ENCODE peak calls at places on chromosomes 3 and 15, in eight cellular contexts. One of them, this sample, is unnamed.

GRCh38 chr3:4979401-4980228 is at the start of gene BHLHE40:
- DNase-seq in HCT116: no peak
- DNase-seq in fibroblast of lung: peak
- DNase-seq in Panc1: no peak
- DNase-seq in IMR-90: no peak
- DNase-seq in coronary artery: no peak
- DNase-seq in CD8-positive, alpha-beta T cell: peak
- DNase-seq in GM12865: peak
- DNase-seq in this sample: no peak

GRCh38 chr15:69665641-69666091 is 213.0 kb downstream of the RPLP1 start:
- DNase-seq in CD8-positive, alpha-beta T cell: no peak
- DNase-seq in IMR-90: no peak
- DNase-seq in coronary artery: peak
- DNase-seq in HCT116: no peak
- DNase-seq in fibroblast of lung: no peak
- DNase-seq in GM12865: no peak
- DNase-seq in Panc1: no peak
- DNase-seq in this sample: peak

GRCh38 chr3:146501752-146502151 is 32.4 kb upstream of the PLSCR2 start:
- DNase-seq in Panc1: no peak
- DNase-seq in IMR-90: no peak
- DNase-seq in fibroblast of lung: no peak
- DNase-seq in CD8-positive, alpha-beta T cell: no peak
- DNase-seq in coronary artery: no peak
- DNase-seq in GM12865: peak
- DNase-seq in HCT116: no peak
- DNase-seq in this sample: no peak

GRCh38 chr3:107598926-107599754 is 76.4 kb downstream of the BBX start:
- DNase-seq in fibroblast of lung: peak
- DNase-seq in HCT116: no peak
- DNase-seq in Panc1: no peak
- DNase-seq in CD8-positive, alpha-beta T cell: peak
- DNase-seq in IMR-90: peak
- DNase-seq in coronary artery: no peak
- DNase-seq in GM12865: peak
- DNase-seq in this sample: peak

GRCh38 chr3:164488893-164489292 is 589.4 kb downstream of the SI start:
- DNase-seq in Panc1: no peak
- DNase-seq in GM12865: no peak
- DNase-seq in fibroblast of lung: no peak
- DNase-seq in coronary artery: no peak
- DNase-seq in IMR-90: no peak
- DNase-seq in HCT116: no peak
- DNase-seq in CD8-positive, alpha-beta T cell: no peak
- DNase-seq in this sample: no peak

GRCh38 chr3:53046171-53047170 is 598 bp upstream of the SFMBT1 start:
- DNase-seq in coronary artery: peak
- DNase-seq in fibroblast of lung: peak
- DNase-seq in HCT116: no peak
- DNase-seq in GM12865: peak
- DNase-seq in Panc1: no peak
- DNase-seq in CD8-positive, alpha-beta T cell: peak
- DNase-seq in IMR-90: peak
- DNase-seq in this sample: peak

GRCh38 chr3:142523921-142524566 is 54.5 kb downstream of the ATR start:
- DNase-seq in Panc1: no peak
- DNase-seq in fibroblast of lung: no peak
- DNase-seq in HCT116: no peak
- DNase-seq in coronary artery: no peak
- DNase-seq in GM12865: no peak
- DNase-seq in CD8-positive, alpha-beta T cell: no peak
- DNase-seq in IMR-90: peak
- DNase-seq in this sample: no peak

GRCh38 chr15:92682772-92683510 is 27.4 kb upstream of the FAM174B start:
- DNase-seq in IMR-90: no peak
- DNase-seq in HCT116: no peak
- DNase-seq in CD8-positive, alpha-beta T cell: no peak
- DNase-seq in Panc1: no peak
- DNase-seq in GM12865: no peak
- DNase-seq in coronary artery: no peak
- DNase-seq in fibroblast of lung: peak
- DNase-seq in this sample: peak

GRCh38 chr3:195549931-195550519 is 6.9 kb upstream of the PPP1R2 start:
- DNase-seq in Panc1: no peak
- DNase-seq in IMR-90: no peak
- DNase-seq in fibroblast of lung: no peak
- DNase-seq in GM12865: peak
- DNase-seq in HCT116: no peak
- DNase-seq in coronary artery: no peak
- DNase-seq in CD8-positive, alpha-beta T cell: peak
- DNase-seq in this sample: no peak

GRCh38 chr3:107421170-107421792 is 44.0 kb downstream of the CCDC54 start:
- DNase-seq in CD8-positive, alpha-beta T cell: no peak
- DNase-seq in fibroblast of lung: peak
- DNase-seq in HCT116: peak
- DNase-seq in GM12865: peak
- DNase-seq in coronary artery: no peak
- DNase-seq in IMR-90: peak
- DNase-seq in Panc1: peak
- DNase-seq in this sample: peak

GRCh38 chr3:99780749-99781148 is 36.9 kb upstream of the CMSS1 start:
- DNase-seq in CD8-positive, alpha-beta T cell: no peak
- DNase-seq in HCT116: no peak
- DNase-seq in IMR-90: no peak
- DNase-seq in coronary artery: no peak
- DNase-seq in fibroblast of lung: no peak
- DNase-seq in Panc1: no peak
- DNase-seq in GM12865: no peak
- DNase-seq in this sample: no peak

GRCh38 chr3:194133661-194134230 is 2.2 kb upstream of the HES1 start:
- DNase-seq in CD8-positive, alpha-beta T cell: no peak
- DNase-seq in HCT116: no peak
- DNase-seq in fibroblast of lung: no peak
- DNase-seq in GM12865: no peak
- DNase-seq in Panc1: no peak
- DNase-seq in IMR-90: peak
- DNase-seq in coronary artery: peak
- DNase-seq in this sample: peak

GRCh38 chr15:81940467-81941451 is 105.1 kb downstream of the MEX3B start:
- DNase-seq in GM12865: no peak
- DNase-seq in fibroblast of lung: peak
- DNase-seq in coronary artery: no peak
- DNase-seq in Panc1: no peak
- DNase-seq in HCT116: no peak
- DNase-seq in CD8-positive, alpha-beta T cell: no peak
- DNase-seq in IMR-90: peak
- DNase-seq in this sample: peak

GRCh38 chr3:72270730-72271129 is 485.8 kb upstream of the PROK2 start:
- DNase-seq in CD8-positive, alpha-beta T cell: no peak
- DNase-seq in HCT116: no peak
- DNase-seq in fibroblast of lung: peak
- DNase-seq in IMR-90: no peak
- DNase-seq in coronary artery: no peak
- DNase-seq in Panc1: no peak
- DNase-seq in GM12865: no peak
- DNase-seq in this sample: no peak

GRCh38 chr3:72272356-72272755 is 487.4 kb upstream of the PROK2 start:
- DNase-seq in fibroblast of lung: no peak
- DNase-seq in IMR-90: no peak
- DNase-seq in GM12865: no peak
- DNase-seq in HCT116: no peak
- DNase-seq in CD8-positive, alpha-beta T cell: no peak
- DNase-seq in coronary artery: no peak
- DNase-seq in Panc1: no peak
- DNase-seq in this sample: no peak

GRCh38 chr3:72271923-72272322 is 487.0 kb upstream of the PROK2 start:
- DNase-seq in coronary artery: no peak
- DNase-seq in IMR-90: no peak
- DNase-seq in CD8-positive, alpha-beta T cell: no peak
- DNase-seq in HCT116: no peak
- DNase-seq in GM12865: no peak
- DNase-seq in Panc1: no peak
- DNase-seq in fibroblast of lung: no peak
- DNase-seq in this sample: no peak

GRCh38 chr3:72270072-72270611 is 485.2 kb upstream of the PROK2 start:
- DNase-seq in GM12865: peak
- DNase-seq in coronary artery: peak
- DNase-seq in HCT116: peak
- DNase-seq in IMR-90: peak
- DNase-seq in fibroblast of lung: peak
- DNase-seq in Panc1: peak
- DNase-seq in CD8-positive, alpha-beta T cell: no peak
- DNase-seq in this sample: peak

DNA sequence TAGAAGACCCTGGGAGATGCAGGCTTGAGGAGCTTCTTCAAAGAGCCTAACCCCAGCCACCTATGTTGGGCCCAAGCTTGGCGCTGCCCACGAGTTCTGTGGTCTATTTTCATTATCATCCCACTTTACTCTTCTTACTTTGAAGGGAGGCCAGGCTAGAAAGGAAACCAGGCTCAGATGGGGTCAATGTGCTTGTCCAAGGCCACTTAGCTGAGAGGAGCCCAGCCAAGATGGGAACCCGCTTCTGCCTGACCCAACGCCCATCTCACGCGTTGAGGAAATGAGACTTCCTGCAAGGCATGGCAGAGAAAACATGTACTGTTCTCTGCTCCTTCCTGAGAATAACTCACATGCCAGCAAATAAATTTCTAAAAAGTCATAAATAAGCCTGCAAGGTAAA is 486.3 kb upstream of the PROK2 start:
- DNase-seq in GM12865: no peak
- DNase-seq in coronary artery: no peak
- DNase-seq in IMR-90: no peak
- DNase-seq in CD8-positive, alpha-beta T cell: no peak
- DNase-seq in Panc1: no peak
- DNase-seq in fibroblast of lung: peak
- DNase-seq in HCT116: no peak
- DNase-seq in this sample: no peak
- H3K4me3 ChIP-seq in GM12865: no peak
- H3K4me3 ChIP-seq in coronary artery: no peak
- H3K4me3 ChIP-seq in IMR-90: no peak
- H3K4me3 ChIP-seq in CD8-positive, alpha-beta T cell: no peak
- H3K4me3 ChIP-seq in Panc1: no peak
- H3K4me3 ChIP-seq in fibroblast of lung: no peak
- H3K4me3 ChIP-seq in HCT116: no peak
- H3K4me3 ChIP-seq in this sample: no peak

GRCh38 chr3:77042892-77043291 is 3.0 kb downstream of the ROBO2 start:
- DNase-seq in coronary artery: no peak
- DNase-seq in fibroblast of lung: peak
- DNase-seq in IMR-90: no peak
- DNase-seq in Panc1: no peak
- DNase-seq in HCT116: no peak
- DNase-seq in GM12865: no peak
- DNase-seq in CD8-positive, alpha-beta T cell: no peak
- DNase-seq in this sample: no peak
- TF ChIP-seq CTCF in coronary artery: no peak
- TF ChIP-seq CTCF in fibroblast of lung: peak
- TF ChIP-seq CTCF in IMR-90: no peak
- TF ChIP-seq CTCF in Panc1: peak
- TF ChIP-seq CTCF in HCT116: no peak
- TF ChIP-seq CTCF in GM12865: no peak
- TF ChIP-seq CTCF in CD8-positive, alpha-beta T cell: no peak
- TF ChIP-seq CTCF in this sample: no peak

GRCh38 chr3:172044833-172045585 is 5.6 kb downstream of the FNDC3B start:
- DNase-seq in IMR-90: no peak
- DNase-seq in Panc1: no peak
- DNase-seq in CD8-positive, alpha-beta T cell: no peak
- DNase-seq in GM12865: no peak
- DNase-seq in fibroblast of lung: no peak
- DNase-seq in HCT116: no peak
- DNase-seq in coronary artery: no peak
- DNase-seq in this sample: no peak
- H3K4me3 ChIP-seq in IMR-90: no peak
- H3K4me3 ChIP-seq in Panc1: no peak
- H3K4me3 ChIP-seq in CD8-positive, alpha-beta T cell: no peak
- H3K4me3 ChIP-seq in GM12865: no peak
- H3K4me3 ChIP-seq in fibroblast of lung: no peak
- H3K4me3 ChIP-seq in HCT116: no peak
- H3K4me3 ChIP-seq in coronary artery: peak
- H3K4me3 ChIP-seq in this sample: peak

GRCh38 chr3:134311693-134312071 is 61.0 kb upstream of the RYK start:
- DNase-seq in fibroblast of lung: no peak
- DNase-seq in coronary artery: no peak
- DNase-seq in Panc1: no peak
- DNase-seq in CD8-positive, alpha-beta T cell: no peak
- DNase-seq in GM12865: no peak
- DNase-seq in IMR-90: no peak
- DNase-seq in HCT116: no peak
- DNase-seq in this sample: no peak

GRCh38 chr3:134312072-134312872 is 61.6 kb upstream of the RYK start:
- DNase-seq in fibroblast of lung: no peak
- DNase-seq in HCT116: no peak
- DNase-seq in coronary artery: no peak
- DNase-seq in GM12865: peak
- DNase-seq in IMR-90: no peak
- DNase-seq in Panc1: no peak
- DNase-seq in CD8-positive, alpha-beta T cell: no peak
- DNase-seq in this sample: no peak

GRCh38 chr3:134314588-134315285 is 59.5 kb downstream of the AMOTL2 start:
- DNase-seq in HCT116: no peak
- DNase-seq in Panc1: no peak
- DNase-seq in CD8-positive, alpha-beta T cell: no peak
- DNase-seq in IMR-90: no peak
- DNase-seq in fibroblast of lung: no peak
- DNase-seq in coronary artery: no peak
- DNase-seq in GM12865: no peak
- DNase-seq in this sample: no peak

GRCh38 chr3:134313839-134314587 is 60.2 kb downstream of the AMOTL2 start:
- DNase-seq in IMR-90: no peak
- DNase-seq in Panc1: no peak
- DNase-seq in HCT116: no peak
- DNase-seq in fibroblast of lung: no peak
- DNase-seq in GM12865: no peak
- DNase-seq in coronary artery: no peak
- DNase-seq in CD8-positive, alpha-beta T cell: no peak
- DNase-seq in this sample: no peak

DNA sequence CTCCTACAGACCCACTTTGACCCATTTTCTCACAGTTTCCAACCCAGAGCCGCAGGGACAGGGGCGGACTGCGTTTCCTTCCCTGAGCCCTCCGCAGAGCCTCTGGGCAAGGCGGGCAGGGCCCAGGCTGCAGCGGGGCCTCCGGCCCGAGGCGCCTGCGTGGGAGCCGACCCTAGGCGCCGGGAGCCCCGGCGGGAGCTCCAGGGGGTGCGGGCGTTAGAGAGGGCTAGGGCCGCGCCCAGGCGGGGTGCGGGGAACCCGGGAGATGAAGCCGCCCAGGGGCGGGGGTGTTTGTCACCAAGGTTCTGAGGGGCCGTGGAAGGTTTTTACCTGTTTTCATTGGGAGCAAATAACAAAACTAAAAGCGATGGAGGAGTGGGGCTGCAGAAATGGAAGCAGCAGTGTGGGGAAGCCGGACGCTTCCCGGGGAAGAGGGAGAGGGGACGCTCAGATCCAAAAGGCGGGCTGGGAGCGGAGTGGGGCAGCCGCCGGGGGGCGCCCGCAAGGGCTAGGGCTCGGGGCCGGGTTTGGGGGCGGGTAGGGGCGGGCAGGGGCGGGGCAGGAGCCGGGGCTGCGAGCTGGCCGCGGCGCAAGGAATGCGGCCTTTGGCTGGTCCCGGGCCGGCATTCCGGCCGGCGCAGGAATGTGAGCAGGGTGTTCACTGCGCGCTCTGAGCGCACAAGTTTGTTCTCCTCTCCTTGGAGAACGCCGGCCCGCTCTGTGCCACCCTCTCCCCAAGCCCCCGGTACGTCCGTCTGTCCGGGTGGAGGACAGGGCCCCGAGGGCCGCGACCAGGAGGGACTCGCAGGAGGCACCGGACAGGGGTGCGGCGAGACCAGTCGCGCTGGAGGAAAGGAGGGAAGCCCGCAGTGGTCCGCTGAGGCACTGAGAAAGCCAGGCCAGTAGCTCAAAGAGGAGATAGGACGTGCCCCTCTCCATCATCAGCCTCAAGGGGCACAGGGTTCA is 61.1 kb downstream of the AMOTL2 start:
- DNase-seq in CD8-positive, alpha-beta T cell: no peak
- DNase-seq in fibroblast of lung: peak
- DNase-seq in IMR-90: peak
- DNase-seq in coronary artery: peak
- DNase-seq in GM12865: no peak
- DNase-seq in Panc1: no peak
- DNase-seq in HCT116: no peak
- DNase-seq in this sample: peak
- TF ChIP-seq CTCF in CD8-positive, alpha-beta T cell: no peak
- TF ChIP-seq CTCF in fibroblast of lung: peak
- TF ChIP-seq CTCF in IMR-90: peak
- TF ChIP-seq CTCF in coronary artery: peak
- TF ChIP-seq CTCF in GM12865: no peak
- TF ChIP-seq CTCF in Panc1: peak
- TF ChIP-seq CTCF in HCT116: peak
- TF ChIP-seq CTCF in this sample: peak

This sample was measured in fibroblast of pulmonary artery.